ENCODE peak calls at places on chromosomes 16 and 17, in ten cellular contexts. B is adipocyte, K is NCI-H2227 treated with DMSO at 0.1 percent for 48 hours, C is left ventricle myocardium superior, Z is iris pigment epithelial cell, Q is HTR-8/SVneo, V is dorsolateral prefrontal cortex, P is body of pancreas, L is neural crest cell, N is naive B cell. X is an unnamed sample.

GRCh38 chr17:15886221-15886620 is 58.7 kb upstream of the ADORA2B start:
- DNase-seq in B (no peak), K (no peak), C (no peak), Z (no peak), Q (no peak), V (no peak), P (no peak), L (no peak), N (no peak), X (no peak)

GRCh38 chr17:27296427-27296979 is 2.6 kb downstream of the WSB1 start:
- DNase-seq in B (peak; percentile 87), K (no peak), C (no peak), Z (peak; percentile 83), Q (no peak), V (no peak), P (no peak), L (no peak), N (no peak), X (no peak)

GRCh38 chr16:14354561-14355351 is 275.3 kb downstream of the PARN start:
- DNase-seq in B (peak; percentile 24), K (no peak), C (no peak), Z (peak; percentile 44), Q (no peak), V (no peak), P (no peak), L (no peak), N (peak; percentile 84), X (no peak)

GRCh38 chr16:12340151-12340733 is 363.7 kb downstream of the SNX29 start:
- DNase-seq in B (peak; percentile 73), K (no peak), C (no peak), Z (peak; percentile 53), Q (no peak), V (no peak), P (peak; percentile 54), L (no peak), N (no peak), X (no peak)

GRCh38 chr17:19897108-19897854 is 29.5 kb upstream of the ULK2 start:
- DNase-seq in B (peak; percentile 7), K (no peak), C (peak; percentile 71), Z (no peak), Q (no peak), V (peak; percentile 48), P (peak; percentile 34), L (no peak), N (no peak), X (no peak)

GRCh38 chr17:77441130-77441920 is 300.6 kb downstream of the SEC14L1 start:
- DNase-seq in B (no peak), K (no peak), C (no peak), Z (no peak), Q (no peak), V (no peak), P (no peak), L (no peak), N (peak; percentile 94), X (peak; percentile 79)

GRCh38 chr17:1792495-1793446 is 30.9 kb downstream of the SERPINF1 start:
- DNase-seq in B (no peak), K (no peak), C (no peak), Z (no peak), Q (no peak), V (no peak), P (no peak), L (no peak), N (no peak), X (no peak)

GRCh38 chr16:89620406-89620841 is 7.0 kb downstream of the DPEP1 start:
- DNase-seq in B (no peak), K (no peak), C (no peak), Z (no peak), Q (no peak), V (no peak), P (no peak), L (no peak), N (no peak), X (no peak)

GRCh38 chr17:5585814-5586558 is 1.7 kb upstream of the NLRP1 start:
- DNase-seq in B (no peak), K (peak; percentile 9), C (no peak), Z (peak; percentile 45), Q (no peak), V (no peak), P (no peak), L (no peak), N (no peak), X (no peak)

GRCh38 chr16:51707666-51708065 is 556.6 kb upstream of the SALL1 start:
- DNase-seq in B (no peak), K (no peak), C (no peak), Z (no peak), Q (no peak), V (no peak), P (no peak), L (no peak), N (no peak), X (no peak)

GRCh38 chr17:82602487-82602886 is 45.8 kb downstream of the WDR45B start:
- DNase-seq in B (no peak), K (no peak), C (no peak), Z (no peak), Q (no peak), V (no peak), P (no peak), L (no peak), N (no peak), X (no peak)

GRCh38 chr17:72487731-72488325 is 367.0 kb downstream of the SOX9 start:
- DNase-seq in B (no peak), K (no peak), C (peak; percentile 24), Z (no peak), Q (no peak), V (no peak), P (no peak), L (no peak), N (no peak), X (no peak)

GRCh38 chr16:52552643-52553042 is 5.7 kb upstream of the TOX3 start:
- DNase-seq in B (no peak), K (no peak), C (no peak), Z (no peak), Q (no peak), V (no peak), P (no peak), L (no peak), N (no peak), X (no peak)

GRCh38 chr16:21023509-21024202 is 123.1 kb downstream of the LYRM1 start:
- DNase-seq in B (no peak), K (no peak), C (peak; percentile 63), Z (no peak), Q (no peak), V (no peak), P (no peak), L (no peak), N (no peak), X (no peak)

GRCh38 chr17:78787444-78787843 is 5.4 kb upstream of the CYTH1 start:
- DNase-seq in B (no peak), K (no peak), C (no peak), Z (no peak), Q (no peak), V (no peak), P (no peak), L (no peak), N (no peak), X (no peak)

GRCh38 chr16:88436796-88437195 is 16.3 kb upstream of the ZFPM1 start:
- DNase-seq in B (no peak), K (no peak), C (no peak), Z (no peak), Q (no peak), V (no peak), P (no peak), L (no peak), N (no peak), X (no peak)

GRCh38 chr16:12147681-12148479 is 171.3 kb downstream of the SNX29 start:
- DNase-seq in B (no peak), K (peak; percentile 37), C (no peak), Z (no peak), Q (no peak), V (no peak), P (no peak), L (no peak), N (peak; percentile 31), X (no peak)

GRCh38 chr17:28370744-28371103 is 617 bp upstream of the VTN start:
- DNase-seq in B (no peak), K (no peak), C (no peak), Z (no peak), Q (no peak), V (no peak), P (no peak), L (no peak), N (no peak), X (no peak)

GRCh38 chr16:53486230-53486629 is 16.8 kb downstream of the AKTIP start:
- DNase-seq in B (no peak), K (no peak), C (no peak), Z (no peak), Q (no peak), V (no peak), P (no peak), L (no peak), N (no peak), X (no peak)

X was measured in GM12892.